ENCODE peak calls at places on chromosome 5, in seven cellular contexts. C, V, T, B, W, N and L are unnamed samples.
A peak's percentile ranks its signal among the peaks of the same experiment; 100 is the strongest.

GRCh38 chr5:63686938-63687337 is 275.3 kb downstream of the HTR1A start:
- DNase-seq in W (no peak), T (no peak), N (no peak), V (no peak), C (no peak), B (no peak), L (no peak)

GRCh38 chr5:1793966-1794895 is 5.4 kb downstream of the MRPL36 start:
- DNase-seq in B (no peak), T (no peak), C (no peak), N (no peak), W (peak; percentile 55), V (peak; percentile 51), L (no peak)

GRCh38 chr5:140043508-140043872 is 391 bp upstream of the NRG2 start:
- DNase-seq in V (no peak), C (no peak), N (peak; percentile 62), B (no peak), W (peak; percentile 21), T (no peak), L (no peak)

GRCh38 chr5:95035891-95036675 is 248.8 kb downstream of the MCTP1 start:
- DNase-seq in N (no peak), V (no peak), W (peak; percentile 7), T (no peak), C (no peak), B (no peak), L (no peak)

GRCh38 chr5:617896-618295 is 5.8 kb downstream of the CEP72 start:
- DNase-seq in B (no peak), C (no peak), T (no peak), N (no peak), V (no peak), W (no peak), L (no peak)

GRCh38 chr5:123382252-123382651 is 41.0 kb downstream of the CEP120 start:
- DNase-seq in B (no peak), C (no peak), W (no peak), N (no peak), V (no peak), T (no peak), L (no peak)

GRCh38 chr5:74167206-74167929 is 473.2 kb downstream of the ENC1 start:
- DNase-seq in B (no peak), N (no peak), C (no peak), T (no peak), W (peak; percentile 82), V (peak; percentile 89), L (no peak)

GRCh38 chr5:87079219-87079618 is 188.5 kb upstream of the RASA1 start:
- DNase-seq in W (no peak), V (no peak), B (no peak), C (no peak), N (no peak), T (no peak), L (no peak)

GRCh38 chr5:31730139-31730538 is 91.2 kb downstream of the PDZD2 start:
- DNase-seq in C (no peak), T (no peak), V (no peak), B (no peak), W (no peak), N (no peak), L (no peak)

GRCh38 chr5:87705876-87706275 is 293.1 kb upstream of the CCNH start:
- DNase-seq in N (no peak), C (no peak), W (peak; percentile 11), T (no peak), V (no peak), B (no peak), L (no peak)

GRCh38 chr5:40240111-40240510 is 439.6 kb upstream of the PTGER4 start:
- DNase-seq in C (no peak), N (no peak), T (no peak), V (no peak), W (no peak), B (peak; percentile 79), L (peak; percentile 42)

GRCh38 chr5:91438871-91439270 is 55.8 kb upstream of the ARRDC3 start:
- DNase-seq in W (no peak), C (no peak), N (peak; percentile 16), V (no peak), T (no peak), B (no peak), L (no peak)

GRCh38 chr5:53482717-53483638 is 2.5 kb downstream of the FST start:
- DNase-seq in V (no peak), T (no peak), W (peak; percentile 52), B (no peak), C (peak; percentile 36), N (no peak), L (no peak)